ENCODE peak calls at places on chromosome 12, in four cellular contexts. One of them, this sample, is unnamed.
A peak's percentile ranks its signal among the peaks of the same experiment; 100 is the strongest.

GRCh38 chr12:97026901-97027300 is 119.8 kb downstream of the NEDD1 start:
- DNase-seq in left lung: no peak
- DNase-seq in fibroblast of pulmonary artery: no peak
- DNase-seq in pancreas: no peak
- DNase-seq in this sample: no peak

GRCh38 chr12:121810234-121810817 is 6.5 kb downstream of the SETD1B start:
- DNase-seq in fibroblast of pulmonary artery: no peak
- DNase-seq in pancreas: peak; percentile 60
- DNase-seq in left lung: peak; percentile 78
- DNase-seq in this sample: no peak

GRCh38 chr12:32604565-32604964 is 74.5 kb upstream of the DNM1L start:
- DNase-seq in fibroblast of pulmonary artery: no peak
- DNase-seq in left lung: no peak
- DNase-seq in pancreas: no peak
- DNase-seq in this sample: no peak

GRCh38 chr12:132275110-132275531 is 54.3 kb downstream of the GALNT9 start:
- DNase-seq in left lung: peak; percentile 61
- DNase-seq in fibroblast of pulmonary artery: peak; percentile 62
- DNase-seq in pancreas: no peak
- DNase-seq in this sample: peak; percentile 61

GRCh38 chr12:54306925-54307731 is 6.3 kb upstream of the NFE2 start:
- DNase-seq in fibroblast of pulmonary artery: peak; percentile 82
- DNase-seq in left lung: peak; percentile 98
- DNase-seq in pancreas: peak; percentile 78
- DNase-seq in this sample: peak; percentile 74

GRCh38 chr12:120102189-120103043 is 14.1 kb downstream of the RAB35 start:
- DNase-seq in pancreas: no peak
- DNase-seq in left lung: peak; percentile 84
- DNase-seq in fibroblast of pulmonary artery: no peak
- DNase-seq in this sample: no peak

GRCh38 chr12:61023231-61023630 is 1237.0 kb upstream of the USP15 start:
- DNase-seq in fibroblast of pulmonary artery: no peak
- DNase-seq in pancreas: peak; percentile 47
- DNase-seq in left lung: peak; percentile 49
- DNase-seq in this sample: no peak

GRCh38 chr12:2161478-2161877 is 108.7 kb downstream of the CACNA1C start:
- DNase-seq in left lung: no peak
- DNase-seq in fibroblast of pulmonary artery: peak; percentile 57
- DNase-seq in pancreas: no peak
- DNase-seq in this sample: no peak

GRCh38 chr12:130555628-130556485 is 160.2 kb downstream of the RIMBP2 start:
- DNase-seq in fibroblast of pulmonary artery: no peak
- DNase-seq in pancreas: no peak
- DNase-seq in left lung: no peak
- DNase-seq in this sample: no peak

GRCh38 chr12:18483723-18484325 is 222.5 kb downstream of the PIK3C2G start:
- DNase-seq in pancreas: no peak
- DNase-seq in left lung: no peak
- DNase-seq in fibroblast of pulmonary artery: no peak
- DNase-seq in this sample: no peak

GRCh38 chr12:109880938-109881337 is 597 bp upstream of the GLTP start:
- DNase-seq in left lung: no peak
- DNase-seq in fibroblast of pulmonary artery: no peak
- DNase-seq in pancreas: no peak
- DNase-seq in this sample: no peak

GRCh38 chr12:52847335-52848102 is 1.3 kb downstream of the KRT78 start:
- DNase-seq in fibroblast of pulmonary artery: peak; percentile 33
- DNase-seq in left lung: no peak
- DNase-seq in pancreas: no peak
- DNase-seq in this sample: no peak

GRCh38 chr12:15899282-15899870 is 11.8 kb upstream of the DERA start:
- DNase-seq in left lung: no peak
- DNase-seq in fibroblast of pulmonary artery: no peak
- DNase-seq in pancreas: no peak
- DNase-seq in this sample: peak; percentile 49

GRCh38 chr12:6810758-6811157 is 10.9 kb upstream of the GPR162 start:
- DNase-seq in pancreas: no peak
- DNase-seq in fibroblast of pulmonary artery: no peak
- DNase-seq in left lung: no peak
- DNase-seq in this sample: no peak

GRCh38 chr12:120190985-120191480 is 3.5 kb downstream of the GCN1 start:
- DNase-seq in fibroblast of pulmonary artery: no peak
- DNase-seq in left lung: no peak
- DNase-seq in pancreas: no peak
- DNase-seq in this sample: no peak

GRCh38 chr12:15278816-15279658 is 43.3 kb upstream of the PTPRO start:
- DNase-seq in fibroblast of pulmonary artery: peak; percentile 81
- DNase-seq in pancreas: peak; percentile 63
- DNase-seq in left lung: peak; percentile 82
- DNase-seq in this sample: peak; percentile 34

GRCh38 chr12:100823988-100824387 is 29.4 kb downstream of the ANO4 start:
- DNase-seq in left lung: no peak
- DNase-seq in fibroblast of pulmonary artery: peak; percentile 16
- DNase-seq in pancreas: no peak
- DNase-seq in this sample: peak; percentile 21

GRCh38 chr12:88057994-88058718 is 29.0 kb upstream of the C12orf50 start:
- DNase-seq in left lung: no peak
- DNase-seq in pancreas: no peak
- DNase-seq in fibroblast of pulmonary artery: peak; percentile 84
- DNase-seq in this sample: peak; percentile 41

GRCh38 chr12:116613256-116613655 is 54.1 kb downstream of the MAP1LC3B2 start:
- DNase-seq in pancreas: no peak
- DNase-seq in fibroblast of pulmonary artery: no peak
- DNase-seq in left lung: no peak
- DNase-seq in this sample: no peak

GRCh38 chr12:104546575-104546974 is 89.8 kb downstream of the CHST11 start:
- DNase-seq in pancreas: no peak
- DNase-seq in fibroblast of pulmonary artery: no peak
- DNase-seq in left lung: no peak
- DNase-seq in this sample: no peak

GRCh38 chr12:104498211-104498801 is 41.6 kb downstream of the CHST11 start:
- DNase-seq in fibroblast of pulmonary artery: no peak
- DNase-seq in pancreas: no peak
- DNase-seq in left lung: no peak
- DNase-seq in this sample: no peak

GRCh38 chr12:122726056-122726558 is 4.5 kb downstream of the HCAR1 start:
- DNase-seq in fibroblast of pulmonary artery: no peak
- DNase-seq in pancreas: no peak
- DNase-seq in left lung: no peak
- DNase-seq in this sample: peak; percentile 61

GRCh38 chr12:45200497-45201043 is 15.3 kb upstream of the ANO6 start:
- DNase-seq in pancreas: no peak
- DNase-seq in fibroblast of pulmonary artery: peak; percentile 36
- DNase-seq in left lung: peak; percentile 66
- DNase-seq in this sample: peak; percentile 56

GRCh38 chr12:103013741-103014140 is 56.3 kb downstream of the ASCL1 start:
- DNase-seq in pancreas: no peak
- DNase-seq in left lung: no peak
- DNase-seq in fibroblast of pulmonary artery: no peak
- DNase-seq in this sample: no peak

GRCh38 chr12:13945641-13946040 is 35.8 kb downstream of the GRIN2B start:
- DNase-seq in fibroblast of pulmonary artery: no peak
- DNase-seq in left lung: no peak
- DNase-seq in pancreas: no peak
- DNase-seq in this sample: no peak

GRCh38 chr12:45732250-45732649 is 2.7 kb downstream of the ARID2 start:
- DNase-seq in fibroblast of pulmonary artery: peak; percentile 16
- DNase-seq in pancreas: no peak
- DNase-seq in left lung: no peak
- DNase-seq in this sample: peak; percentile 32

GRCh38 chr12:121388421-121388981 is 11.4 kb upstream of the RNF34 start:
- DNase-seq in left lung: no peak
- DNase-seq in pancreas: no peak
- DNase-seq in fibroblast of pulmonary artery: peak; percentile 73
- DNase-seq in this sample: peak; percentile 14

GRCh38 chr12:68915055-68915454 is 17.9 kb downstream of the CPM start:
- DNase-seq in fibroblast of pulmonary artery: peak; percentile 89
- DNase-seq in pancreas: no peak
- DNase-seq in left lung: no peak
- DNase-seq in this sample: peak; percentile 92

GRCh38 chr12:109264095-109264942 is 44.8 kb downstream of the FOXN4 start:
- DNase-seq in left lung: peak; percentile 87
- DNase-seq in pancreas: peak; percentile 86
- DNase-seq in fibroblast of pulmonary artery: peak; percentile 63
- DNase-seq in this sample: peak; percentile 71

GRCh38 chr12:105713901-105714300 is 383.4 kb downstream of the C12orf75 start:
- DNase-seq in pancreas: no peak
- DNase-seq in left lung: no peak
- DNase-seq in fibroblast of pulmonary artery: no peak
- DNase-seq in this sample: no peak

GRCh38 chr12:95593266-95593871 is 42.1 kb upstream of the USP44 start:
- DNase-seq in pancreas: no peak
- DNase-seq in fibroblast of pulmonary artery: no peak
- DNase-seq in left lung: no peak
- DNase-seq in this sample: no peak

GRCh38 chr12:89856431-89856830 is 147.8 kb upstream of the ATP2B1 start:
- DNase-seq in left lung: no peak
- DNase-seq in pancreas: no peak
- DNase-seq in fibroblast of pulmonary artery: peak; percentile 93
- DNase-seq in this sample: peak; percentile 95

GRCh38 chr12:132444957-132445883 is 44.7 kb upstream of the FBRSL1 start:
- DNase-seq in left lung: peak; percentile 83
- DNase-seq in pancreas: peak; percentile 57
- DNase-seq in fibroblast of pulmonary artery: no peak
- DNase-seq in this sample: no peak

GRCh38 chr12:49048953-49049352 is 11.6 kb downstream of the KMT2D start:
- DNase-seq in pancreas: no peak
- DNase-seq in left lung: no peak
- DNase-seq in fibroblast of pulmonary artery: no peak
- DNase-seq in this sample: no peak

GRCh38 chr12:2118061-2118460 is 65.3 kb downstream of the CACNA1C start:
- DNase-seq in left lung: no peak
- DNase-seq in pancreas: no peak
- DNase-seq in fibroblast of pulmonary artery: no peak
- DNase-seq in this sample: no peak

GRCh38 chr12:59452259-59452658 is 143.6 kb upstream of the SLC16A7 start:
- DNase-seq in pancreas: no peak
- DNase-seq in fibroblast of pulmonary artery: peak; percentile 56
- DNase-seq in left lung: no peak
- DNase-seq in this sample: peak; percentile 65

DNA sequence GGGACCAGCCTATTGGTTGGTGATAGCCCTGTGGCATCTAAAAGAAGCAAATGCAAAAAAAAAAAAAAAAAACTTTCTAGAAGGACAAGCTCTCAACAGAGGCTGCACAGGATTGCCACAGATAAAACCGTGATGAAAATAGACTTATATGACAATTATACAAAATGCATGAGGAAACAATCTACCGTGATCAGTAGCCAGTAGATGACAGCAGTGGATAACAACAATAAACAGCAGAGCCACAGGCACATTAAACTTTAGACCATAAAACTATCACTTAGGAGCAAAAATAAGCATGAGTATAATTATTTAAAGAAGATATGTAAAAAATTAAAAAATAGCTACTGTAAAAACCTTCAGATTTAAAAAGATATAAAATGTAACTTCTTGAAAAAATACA is 183.5 kb upstream of the ABCD2 start:
- DNase-seq in pancreas: no peak
- DNase-seq in fibroblast of pulmonary artery: no peak
- DNase-seq in left lung: no peak
- DNase-seq in this sample: no peak
- TF ChIP-seq CTCF in pancreas: no peak
- TF ChIP-seq CTCF in fibroblast of pulmonary artery: no peak
- TF ChIP-seq CTCF in left lung: no peak
- TF ChIP-seq CTCF in this sample: no peak

GRCh38 chr12:4107436-4107878 is 166.1 kb upstream of the CCND2 start:
- DNase-seq in pancreas: no peak
- DNase-seq in left lung: no peak
- DNase-seq in fibroblast of pulmonary artery: peak; percentile 64
- DNase-seq in this sample: peak; percentile 77

GRCh38 chr12:4108803-4109345 is 164.7 kb upstream of the CCND2 start:
- DNase-seq in fibroblast of pulmonary artery: no peak
- DNase-seq in pancreas: no peak
- DNase-seq in left lung: no peak
- DNase-seq in this sample: no peak

GRCh38 chr12:4107911-4108697 is 165.5 kb upstream of the CCND2 start:
- DNase-seq in fibroblast of pulmonary artery: no peak
- DNase-seq in pancreas: no peak
- DNase-seq in left lung: no peak
- DNase-seq in this sample: no peak

GRCh38 chr12:4111010-4111409 is 162.6 kb upstream of the CCND2 start:
- DNase-seq in pancreas: no peak
- DNase-seq in left lung: no peak
- DNase-seq in fibroblast of pulmonary artery: no peak
- DNase-seq in this sample: no peak

DNA sequence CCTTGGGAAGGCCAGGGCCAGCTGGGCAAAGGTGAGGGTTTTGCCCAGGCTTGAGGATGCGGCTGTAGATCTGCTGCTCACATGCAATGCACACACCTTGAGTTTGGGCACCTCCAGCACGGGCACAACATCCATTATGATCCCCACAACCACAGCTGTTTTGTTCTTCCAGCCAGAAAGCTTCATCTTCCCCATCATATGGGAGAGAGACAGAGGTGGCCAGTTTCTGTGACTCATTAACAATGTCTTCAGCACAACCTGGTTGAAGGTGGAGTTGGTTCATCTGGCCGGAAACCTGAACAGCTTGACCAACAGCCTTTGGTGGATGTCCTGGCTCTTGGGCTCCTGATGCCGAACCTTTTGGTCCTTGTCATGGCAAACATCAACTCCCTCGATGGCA is 163.7 kb upstream of the CCND2 start:
- DNase-seq in left lung: no peak
- DNase-seq in pancreas: no peak
- DNase-seq in fibroblast of pulmonary artery: no peak
- DNase-seq in this sample: no peak
- TF ChIP-seq CTCF in left lung: no peak
- TF ChIP-seq CTCF in pancreas: no peak
- TF ChIP-seq CTCF in fibroblast of pulmonary artery: no peak
- TF ChIP-seq CTCF in this sample: no peak

GRCh38 chr12:56644654-56645053 is 1.1 kb downstream of the ATP5F1B start:
- DNase-seq in fibroblast of pulmonary artery: no peak
- DNase-seq in left lung: no peak
- DNase-seq in pancreas: no peak
- DNase-seq in this sample: peak; percentile 52

GRCh38 chr12:56645201-56645716 is 525 bp downstream of the ATP5F1B start:
- DNase-seq in pancreas: peak; percentile 69
- DNase-seq in fibroblast of pulmonary artery: no peak
- DNase-seq in left lung: no peak
- DNase-seq in this sample: no peak

GRCh38 chr12:56645717-56646446 is at the start of gene ATP5F1B:
- DNase-seq in fibroblast of pulmonary artery: peak; percentile 100
- DNase-seq in pancreas: peak; percentile 92
- DNase-seq in left lung: peak; percentile 95
- DNase-seq in this sample: peak; percentile 100
- TF ChIP-seq CTCF in fibroblast of pulmonary artery: no peak
- TF ChIP-seq CTCF in pancreas: no peak
- TF ChIP-seq CTCF in left lung: no peak
- TF ChIP-seq CTCF in this sample: no peak

DNA sequence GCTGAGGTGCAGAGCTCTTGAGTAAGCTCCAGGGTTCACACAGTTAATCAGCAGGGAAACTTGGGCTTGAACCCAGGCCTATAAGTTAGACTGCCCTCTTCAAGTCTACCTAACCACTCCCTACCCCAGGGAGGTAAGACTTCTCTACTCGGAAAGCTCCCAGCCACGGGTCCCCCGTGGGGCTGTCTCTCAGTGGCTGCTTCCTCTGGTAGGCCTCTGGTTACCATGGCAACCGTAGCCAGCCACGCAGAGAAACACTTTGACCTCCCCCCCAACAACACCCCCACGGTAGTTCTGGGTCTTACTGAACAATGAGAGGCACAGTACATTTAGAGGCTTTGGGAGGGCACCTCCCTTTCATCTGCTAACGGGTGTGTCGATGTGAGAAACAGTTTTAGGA is 245.2 kb downstream of the AACS start:
- DNase-seq in pancreas: no peak
- DNase-seq in left lung: no peak
- DNase-seq in fibroblast of pulmonary artery: no peak
- DNase-seq in this sample: no peak
- TF ChIP-seq CTCF in pancreas: no peak
- TF ChIP-seq CTCF in left lung: no peak
- TF ChIP-seq CTCF in fibroblast of pulmonary artery: no peak
- TF ChIP-seq CTCF in this sample: no peak

This sample was measured in choroid plexus epithelial cell.